ENCODE peak calls at places on chromosomes 13 and 19, in eight cellular contexts. I is IMR-90, Y is H9, E is adrenal gland, O is hepatocyte, H is cardiac fibroblast, S is neural progenitor cell, D is astrocyte of the spinal cord. B is an unnamed sample.

GRCh38 chr13:106100261-106100919 is 435.1 kb downstream of the EFNB2 start:
- DNase-seq in I (no peak), Y (peak; percentile 91), E (no peak), O (peak; percentile 72), H (no peak), S (peak; percentile 92), D (no peak), B (no peak)

GRCh38 chr13:29884671-29885424 is 34.4 kb upstream of the UBL3 start:
- DNase-seq in I (peak; percentile 22), Y (peak; percentile 53), E (no peak), O (no peak), H (peak; percentile 19), S (peak; percentile 78), D (peak; percentile 53), B (no peak)

GRCh38 chr19:45087531-45087930 is 5.4 kb upstream of the PPP1R37 start:
- DNase-seq in I (no peak), Y (no peak), E (no peak), O (no peak), H (no peak), S (no peak), D (no peak), B (no peak)

GRCh38 chr19:41492843-41493242 is 49.9 kb downstream of the ERICH4 start:
- DNase-seq in I (no peak), Y (no peak), E (no peak), O (no peak), H (no peak), S (no peak), D (no peak), B (no peak)

GRCh38 chr19:53365899-53366493 is 491 bp downstream of the ZNF525 start:
- DNase-seq in I (no peak), Y (no peak), E (no peak), O (peak; percentile 65), H (no peak), S (peak; percentile 66), D (no peak), B (no peak)

GRCh38 chr13:106103779-106104178 is 431.7 kb downstream of the EFNB2 start:
- DNase-seq in I (no peak), Y (no peak), E (no peak), O (peak; percentile 61), H (peak; percentile 88), S (no peak), D (peak; percentile 83), B (no peak)

GRCh38 chr13:46667687-46668281 is 114.8 kb downstream of the LRCH1 start:
- DNase-seq in I (no peak), Y (no peak), E (no peak), O (no peak), H (no peak), S (no peak), D (peak; percentile 49), B (no peak)

GRCh38 chr19:10935371-10936059 is 6.9 kb downstream of the TIMM29 start:
- DNase-seq in I (no peak), Y (no peak), E (no peak), O (no peak), H (no peak), S (no peak), D (no peak), B (no peak)

GRCh38 chr19:17836530-17836929 is 11.3 kb downstream of the JAK3 start:
- DNase-seq in I (no peak), Y (no peak), E (no peak), O (no peak), H (no peak), S (no peak), D (no peak), B (no peak)

GRCh38 chr19:45542234-45542668 is 35.0 kb downstream of the VASP start:
- DNase-seq in I (no peak), Y (no peak), E (no peak), O (peak; percentile 52), H (no peak), S (no peak), D (no peak), B (no peak)

GRCh38 chr19:17872251-17873001 is 681 bp downstream of the SLC5A5 start:
- DNase-seq in I (no peak), Y (no peak), E (no peak), O (no peak), H (no peak), S (no peak), D (no peak), B (no peak)

GRCh38 chr13:97849305-97849704 is 104.2 kb upstream of the IPO5 start:
- DNase-seq in I (peak; percentile 52), Y (no peak), E (no peak), O (peak; percentile 35), H (peak; percentile 62), S (peak; percentile 20), D (peak; percentile 37), B (no peak)
- TF ChIP-seq CTCF in I (peak; percentile 58), Y (peak; percentile 64), E (no peak), O (peak; percentile 55), H (peak; percentile 47), S (peak; percentile 55), D (peak; percentile 53), B (peak; percentile 58)

GRCh38 chr13:76928456-76928855 is 19.9 kb upstream of the ACOD1 start:
- DNase-seq in I (peak; percentile 3), Y (no peak), E (no peak), O (peak; percentile 25), H (no peak), S (no peak), D (no peak), B (no peak)
- TF ChIP-seq CTCF in I (no peak), Y (no peak), E (no peak), O (no peak), H (no peak), S (no peak), D (no peak), B (no peak)

GRCh38 chr19:15265849-15266248 is 33.6 kb upstream of the EPHX3 start:
- DNase-seq in I (peak; percentile 98), Y (no peak), E (peak; percentile 97), O (peak; percentile 67), H (peak; percentile 97), S (no peak), D (peak; percentile 99), B (no peak)
- TF ChIP-seq CTCF in I (peak; percentile 15), Y (no peak), E (no peak), O (no peak), H (no peak), S (no peak), D (no peak), B (no peak)

DNA sequence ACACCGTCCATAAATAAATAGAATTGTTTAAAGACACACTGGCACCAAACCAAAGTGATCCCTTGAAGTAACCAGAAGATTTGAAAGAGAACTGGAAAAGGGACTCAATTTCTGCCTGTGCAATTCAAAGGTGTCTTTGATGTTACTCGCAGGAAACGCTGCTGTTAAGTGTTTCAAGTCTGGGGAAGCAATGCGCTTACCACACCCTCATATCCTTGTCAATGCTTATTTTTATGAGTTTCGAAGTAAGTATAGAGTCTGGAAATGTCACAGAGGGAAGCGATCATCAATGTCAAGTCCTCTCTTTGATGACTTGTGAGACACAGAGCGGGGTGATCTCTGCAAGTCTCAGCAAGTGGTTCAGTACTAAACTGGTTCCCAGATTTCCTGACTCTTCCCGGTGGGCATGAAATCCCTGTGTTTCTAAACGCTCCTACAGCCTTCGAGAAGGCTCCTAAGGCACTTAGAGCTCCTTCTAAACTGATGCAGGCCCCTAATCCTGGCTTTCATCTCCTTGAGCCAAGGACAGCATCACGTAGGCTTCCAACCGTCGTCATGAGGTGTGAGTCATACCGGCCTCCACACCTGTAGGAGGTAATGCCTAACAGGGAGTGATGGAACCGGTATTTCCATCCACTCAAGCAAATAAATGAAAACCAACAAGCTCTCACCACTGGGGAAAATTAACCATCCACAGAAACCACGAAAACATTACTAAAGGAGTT is 22.8 kb downstream of the SYDE1 start:
- DNase-seq in I (no peak), Y (no peak), E (no peak), O (peak; percentile 64), H (no peak), S (no peak), D (no peak), B (no peak)
- TF ChIP-seq CTCF in I (no peak), Y (no peak), E (no peak), O (no peak), H (no peak), S (no peak), D (no peak), B (no peak)

DNA sequence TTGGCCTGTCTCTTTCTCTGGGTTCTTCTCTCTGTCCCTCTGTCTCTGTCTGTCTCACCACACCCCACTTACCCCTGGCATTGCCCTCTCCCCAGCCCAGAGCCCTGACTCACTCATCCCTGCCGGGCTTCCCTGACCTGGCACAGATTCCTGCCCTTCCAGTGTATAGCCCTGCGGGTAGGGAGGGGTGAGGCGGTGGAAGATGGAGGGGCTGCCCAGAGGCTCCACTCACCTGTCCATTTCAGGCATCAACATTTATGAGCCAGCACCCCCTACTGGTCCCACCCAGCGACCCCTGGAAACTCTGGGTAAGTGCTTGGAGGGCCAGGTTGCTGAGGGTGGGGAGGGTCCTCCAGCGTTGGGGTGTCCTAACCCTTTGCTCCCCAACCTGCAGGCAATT is 1.0 kb downstream of the NCCRP1 start:
- DNase-seq in I (no peak), Y (no peak), E (no peak), O (no peak), H (no peak), S (peak; percentile 23), D (no peak), B (no peak)
- TF ChIP-seq CTCF in I (no peak), Y (peak; percentile 42), E (no peak), O (no peak), H (no peak), S (peak; percentile 25), D (no peak), B (no peak)

DNA sequence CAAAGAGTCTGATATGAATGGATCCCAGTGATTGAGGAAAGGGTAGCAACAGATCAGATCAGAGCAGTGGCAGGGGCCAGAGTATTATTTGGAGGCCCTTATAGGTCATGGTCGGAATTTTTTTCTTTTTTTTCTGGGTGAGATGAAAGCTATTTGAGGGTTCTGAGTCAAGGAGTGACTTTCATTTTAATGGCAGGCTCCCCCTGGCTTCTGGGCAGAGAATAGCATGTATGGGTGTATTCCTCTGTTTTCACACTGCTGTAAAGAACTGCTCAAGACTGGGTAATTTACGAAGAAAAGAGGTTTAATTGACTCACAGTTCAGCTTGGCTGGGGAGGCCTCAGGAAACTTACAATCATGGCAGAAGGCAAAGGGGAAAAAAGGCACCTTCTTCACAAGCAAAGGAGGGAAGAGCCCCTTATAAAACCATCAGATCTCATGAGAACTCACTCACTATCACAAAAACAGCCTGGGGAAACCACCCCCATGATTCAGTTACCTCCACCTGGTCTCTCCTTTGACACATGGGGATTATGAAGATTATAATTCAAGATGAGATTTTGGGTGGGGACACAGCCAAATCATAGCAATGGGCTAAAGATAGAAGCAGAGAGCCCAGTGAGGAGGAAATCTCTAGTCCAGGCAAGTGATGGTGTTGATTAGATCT is 3.0 kb upstream of the SLC6A16 start:
- DNase-seq in I (peak; percentile 23), Y (peak; percentile 51), E (no peak), O (no peak), H (peak; percentile 54), S (peak; percentile 30), D (no peak), B (peak; percentile 24)
- TF ChIP-seq CTCF in I (peak; percentile 54), Y (peak; percentile 80), E (peak; percentile 54), O (peak; percentile 28), H (peak; percentile 75), S (peak; percentile 64), D (peak; percentile 73), B (peak; percentile 73)

B was measured in type B pancreatic cell.